ENCODE peak calls at places on chromosomes 5 and 9, in nine cellular contexts. One of them, this sample, is unnamed.
A peak's percentile ranks its signal among the peaks of the same experiment; 100 is the strongest.

GRCh38 chr5:133261993-133262392 is 210.2 kb downstream of the HSPA4 start:
- DNase-seq in T-helper 22 cell: no peak
- DNase-seq in fibroblast of villous mesenchyme: no peak
- DNase-seq in WTC11: no peak
- DNase-seq in putamen: no peak
- DNase-seq in HT-29: no peak
- DNase-seq in gastrocnemius medialis: no peak
- DNase-seq in GM13977: no peak
- DNase-seq in BJ: no peak
- DNase-seq in this sample: peak; percentile 68

GRCh38 chr9:1919229-1919628 is 95.9 kb upstream of the SMARCA2 start:
- DNase-seq in gastrocnemius medialis: no peak
- DNase-seq in putamen: no peak
- DNase-seq in WTC11: peak; percentile 33
- DNase-seq in BJ: no peak
- DNase-seq in GM13977: no peak
- DNase-seq in HT-29: no peak
- DNase-seq in T-helper 22 cell: no peak
- DNase-seq in fibroblast of villous mesenchyme: no peak
- DNase-seq in this sample: no peak

GRCh38 chr9:87684627-87685204 is 41.2 kb upstream of the CTSL start:
- DNase-seq in BJ: no peak
- DNase-seq in putamen: no peak
- DNase-seq in HT-29: peak; percentile 54
- DNase-seq in gastrocnemius medialis: no peak
- DNase-seq in WTC11: peak; percentile 69
- DNase-seq in GM13977: no peak
- DNase-seq in fibroblast of villous mesenchyme: peak; percentile 52
- DNase-seq in T-helper 22 cell: no peak
- DNase-seq in this sample: peak; percentile 91

GRCh38 chr9:12712532-12712931 is 19.3 kb downstream of the TYRP1 start:
- DNase-seq in T-helper 22 cell: no peak
- DNase-seq in GM13977: no peak
- DNase-seq in fibroblast of villous mesenchyme: peak; percentile 54
- DNase-seq in BJ: no peak
- DNase-seq in gastrocnemius medialis: no peak
- DNase-seq in WTC11: no peak
- DNase-seq in putamen: no peak
- DNase-seq in HT-29: no peak
- DNase-seq in this sample: no peak

GRCh38 chr5:124683917-124684555 is 62.4 kb downstream of the ZNF608 start:
- DNase-seq in HT-29: peak; percentile 9
- DNase-seq in GM13977: no peak
- DNase-seq in gastrocnemius medialis: no peak
- DNase-seq in WTC11: no peak
- DNase-seq in putamen: no peak
- DNase-seq in T-helper 22 cell: no peak
- DNase-seq in BJ: no peak
- DNase-seq in fibroblast of villous mesenchyme: no peak
- DNase-seq in this sample: no peak

GRCh38 chr9:128892223-128892892 is 10.4 kb downstream of the LRRC8A start:
- DNase-seq in BJ: peak; percentile 74
- DNase-seq in GM13977: no peak
- DNase-seq in HT-29: peak; percentile 52
- DNase-seq in T-helper 22 cell: no peak
- DNase-seq in gastrocnemius medialis: peak; percentile 77
- DNase-seq in putamen: peak; percentile 92
- DNase-seq in WTC11: no peak
- DNase-seq in fibroblast of villous mesenchyme: peak; percentile 94
- DNase-seq in this sample: peak; percentile 47

GRCh38 chr5:141513627-141514329 is 24.9 kb downstream of the PCDHGC5 start:
- DNase-seq in WTC11: peak; percentile 69
- DNase-seq in gastrocnemius medialis: peak; percentile 91
- DNase-seq in putamen: peak; percentile 89
- DNase-seq in fibroblast of villous mesenchyme: peak; percentile 96
- DNase-seq in BJ: peak; percentile 49
- DNase-seq in HT-29: no peak
- DNase-seq in GM13977: peak; percentile 62
- DNase-seq in T-helper 22 cell: peak; percentile 15
- DNase-seq in this sample: peak; percentile 86

GRCh38 chr5:80852331-80853245 is 107.6 kb upstream of the RASGRF2 start:
- DNase-seq in putamen: no peak
- DNase-seq in T-helper 22 cell: no peak
- DNase-seq in gastrocnemius medialis: no peak
- DNase-seq in HT-29: no peak
- DNase-seq in fibroblast of villous mesenchyme: no peak
- DNase-seq in GM13977: no peak
- DNase-seq in BJ: no peak
- DNase-seq in WTC11: no peak
- DNase-seq in this sample: no peak

GRCh38 chr5:153831976-153832375 is 206.7 kb downstream of the FAM114A2 start:
- DNase-seq in putamen: no peak
- DNase-seq in HT-29: peak; percentile 47
- DNase-seq in T-helper 22 cell: no peak
- DNase-seq in GM13977: peak; percentile 23
- DNase-seq in BJ: no peak
- DNase-seq in gastrocnemius medialis: no peak
- DNase-seq in fibroblast of villous mesenchyme: peak; percentile 66
- DNase-seq in WTC11: no peak
- DNase-seq in this sample: no peak

GRCh38 chr9:91714020-91714721 is 235.9 kb downstream of the ROR2 start:
- DNase-seq in fibroblast of villous mesenchyme: peak; percentile 72
- DNase-seq in HT-29: no peak
- DNase-seq in T-helper 22 cell: no peak
- DNase-seq in WTC11: peak; percentile 87
- DNase-seq in putamen: no peak
- DNase-seq in GM13977: no peak
- DNase-seq in BJ: no peak
- DNase-seq in gastrocnemius medialis: no peak
- DNase-seq in this sample: peak; percentile 93

GRCh38 chr5:41510176-41510831 is at the start of gene PLCXD3:
- DNase-seq in WTC11: peak; percentile 36
- DNase-seq in fibroblast of villous mesenchyme: no peak
- DNase-seq in BJ: no peak
- DNase-seq in T-helper 22 cell: no peak
- DNase-seq in GM13977: no peak
- DNase-seq in gastrocnemius medialis: no peak
- DNase-seq in putamen: no peak
- DNase-seq in HT-29: no peak
- DNase-seq in this sample: peak; percentile 61

GRCh38 chr9:70000481-70000880 is 43.2 kb upstream of the MAMDC2 start:
- DNase-seq in gastrocnemius medialis: no peak
- DNase-seq in fibroblast of villous mesenchyme: peak; percentile 59
- DNase-seq in WTC11: no peak
- DNase-seq in putamen: no peak
- DNase-seq in BJ: no peak
- DNase-seq in GM13977: no peak
- DNase-seq in HT-29: no peak
- DNase-seq in T-helper 22 cell: no peak
- DNase-seq in this sample: no peak

GRCh38 chr5:76472338-76473336 is 69.6 kb downstream of the IQGAP2 start:
- DNase-seq in GM13977: no peak
- DNase-seq in putamen: no peak
- DNase-seq in gastrocnemius medialis: no peak
- DNase-seq in T-helper 22 cell: no peak
- DNase-seq in fibroblast of villous mesenchyme: peak; percentile 4
- DNase-seq in HT-29: no peak
- DNase-seq in WTC11: no peak
- DNase-seq in BJ: no peak
- DNase-seq in this sample: no peak

GRCh38 chr5:125575561-125576504 is 829.4 kb upstream of the ZNF608 start:
- DNase-seq in HT-29: peak; percentile 16
- DNase-seq in fibroblast of villous mesenchyme: peak; percentile 85
- DNase-seq in gastrocnemius medialis: no peak
- DNase-seq in putamen: peak; percentile 64
- DNase-seq in GM13977: no peak
- DNase-seq in BJ: no peak
- DNase-seq in T-helper 22 cell: no peak
- DNase-seq in WTC11: peak; percentile 19
- DNase-seq in this sample: peak; percentile 26

GRCh38 chr5:33807771-33808170 is 84.0 kb downstream of the ADAMTS12 start:
- DNase-seq in gastrocnemius medialis: no peak
- DNase-seq in GM13977: no peak
- DNase-seq in putamen: no peak
- DNase-seq in T-helper 22 cell: no peak
- DNase-seq in BJ: no peak
- DNase-seq in WTC11: no peak
- DNase-seq in HT-29: no peak
- DNase-seq in fibroblast of villous mesenchyme: peak; percentile 17
- DNase-seq in this sample: no peak

GRCh38 chr9:123957168-123957721 is 27.3 kb upstream of the DENND1A start:
- DNase-seq in gastrocnemius medialis: no peak
- DNase-seq in T-helper 22 cell: no peak
- DNase-seq in GM13977: no peak
- DNase-seq in HT-29: peak; percentile 12
- DNase-seq in BJ: no peak
- DNase-seq in putamen: no peak
- DNase-seq in fibroblast of villous mesenchyme: no peak
- DNase-seq in WTC11: no peak
- DNase-seq in this sample: no peak

GRCh38 chr5:32506809-32507208 is 62.3 kb upstream of the ZFR start:
- DNase-seq in T-helper 22 cell: no peak
- DNase-seq in GM13977: no peak
- DNase-seq in WTC11: no peak
- DNase-seq in gastrocnemius medialis: no peak
- DNase-seq in fibroblast of villous mesenchyme: peak; percentile 64
- DNase-seq in HT-29: no peak
- DNase-seq in BJ: peak; percentile 78
- DNase-seq in putamen: no peak
- DNase-seq in this sample: no peak

This sample was measured in H7.